ENCODE peak calls at places on chromosomes 5 and 9, in four cellular contexts. One of them, this sample, is unnamed.

GRCh38 chr5:2009986-2010914 is 127.5 kb upstream of the IRX4 start:
- DNase-seq in GM12878: no peak
- DNase-seq in H1: peak; percentile 32
- DNase-seq in HepG2: no peak
- DNase-seq in this sample: no peak

GRCh38 chr5:3590253-3590966 is 5.2 kb upstream of the IRX1 start:
- DNase-seq in GM12878: no peak
- DNase-seq in H1: peak; percentile 57
- DNase-seq in HepG2: no peak
- DNase-seq in this sample: no peak

GRCh38 chr5:147567917-147568598 is 58.2 kb upstream of the DPYSL3 start:
- DNase-seq in GM12878: no peak
- DNase-seq in H1: no peak
- DNase-seq in HepG2: no peak
- DNase-seq in this sample: no peak

GRCh38 chr5:142587354-142587965 is 98.4 kb downstream of the FGF1 start:
- DNase-seq in GM12878: no peak
- DNase-seq in H1: peak; percentile 65
- DNase-seq in HepG2: peak; percentile 15
- DNase-seq in this sample: peak; percentile 39

GRCh38 chr9:121748727-121749546 is 97.5 kb downstream of the DAB2IP start:
- DNase-seq in GM12878: no peak
- DNase-seq in H1: no peak
- DNase-seq in HepG2: peak; percentile 26
- DNase-seq in this sample: no peak

GRCh38 chr9:77764894-77765780 is 117.0 kb upstream of the GNA14 start:
- DNase-seq in GM12878: no peak
- DNase-seq in H1: no peak
- DNase-seq in HepG2: peak; percentile 50
- DNase-seq in this sample: peak; percentile 13

GRCh38 chr9:27528278-27528885 is 1.2 kb downstream of the MOB3B start:
- DNase-seq in GM12878: no peak
- DNase-seq in H1: peak; percentile 82
- DNase-seq in HepG2: no peak
- DNase-seq in this sample: peak; percentile 64

GRCh38 chr5:1975406-1975715 is 92.6 kb upstream of the IRX4 start:
- DNase-seq in GM12878: no peak
- DNase-seq in H1: no peak
- DNase-seq in HepG2: no peak
- DNase-seq in this sample: no peak

GRCh38 chr9:131530546-131530929 is 525 bp downstream of the UCK1 start:
- DNase-seq in GM12878: no peak
- DNase-seq in H1: peak; percentile 68
- DNase-seq in HepG2: peak; percentile 24
- DNase-seq in this sample: peak; percentile 66

GRCh38 chr9:99432075-99432474 is 210.0 kb downstream of the SEC61B start:
- DNase-seq in GM12878: no peak
- DNase-seq in H1: no peak
- DNase-seq in HepG2: no peak
- DNase-seq in this sample: no peak

GRCh38 chr9:99437145-99437544 is 215.1 kb downstream of the SEC61B start:
- DNase-seq in GM12878: no peak
- DNase-seq in H1: no peak
- DNase-seq in HepG2: no peak
- DNase-seq in this sample: no peak

GRCh38 chr9:99433095-99433494 is 211.0 kb downstream of the SEC61B start:
- DNase-seq in GM12878: no peak
- DNase-seq in H1: no peak
- DNase-seq in HepG2: peak; percentile 15
- DNase-seq in this sample: no peak

GRCh38 chr9:99433555-99433954 is 211.5 kb downstream of the SEC61B start:
- DNase-seq in GM12878: peak; percentile 49
- DNase-seq in H1: no peak
- DNase-seq in HepG2: peak; percentile 53
- DNase-seq in this sample: peak; percentile 23

GRCh38 chr9:99436636-99437035 is 214.6 kb downstream of the SEC61B start:
- DNase-seq in GM12878: no peak
- DNase-seq in H1: no peak
- DNase-seq in HepG2: no peak
- DNase-seq in this sample: no peak
- TF ChIP-seq SUZ12 in GM12878: no peak
- TF ChIP-seq SUZ12 in H1: no peak
- TF ChIP-seq SUZ12 in HepG2: no peak
- TF ChIP-seq SUZ12 in this sample: no peak

DNA sequence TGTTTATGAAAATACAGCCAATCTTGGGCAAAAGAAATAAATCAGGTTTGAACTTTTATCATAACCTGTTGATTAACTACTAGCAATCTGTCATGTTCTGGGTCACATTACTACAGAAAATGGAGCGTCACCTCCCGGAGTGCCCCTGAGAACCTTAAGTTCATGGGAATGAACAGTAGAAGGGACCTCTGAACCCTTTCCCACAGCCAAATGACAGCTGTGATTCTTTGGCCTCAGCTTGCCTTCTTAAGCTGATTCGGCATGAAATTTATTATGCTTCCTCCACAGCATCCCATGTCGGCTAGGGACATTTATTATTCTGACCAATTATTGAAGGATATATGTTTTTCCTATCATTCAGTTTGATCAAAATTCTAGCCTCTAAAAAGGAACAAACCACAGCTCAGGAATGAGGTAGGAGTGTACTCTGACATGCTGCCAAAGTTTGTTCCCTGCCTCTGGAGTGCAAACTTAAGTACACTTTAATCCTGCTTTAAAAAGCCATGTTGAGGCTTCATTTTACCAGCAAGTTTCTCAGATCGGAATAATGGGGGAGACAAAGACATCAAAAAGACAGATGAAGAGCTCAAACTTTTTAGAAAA is 440.6 kb downstream of the CETN3 start:
- DNase-seq in GM12878: no peak
- DNase-seq in H1: no peak
- DNase-seq in HepG2: no peak
- DNase-seq in this sample: no peak
- TF ChIP-seq SP1 in GM12878: no peak
- TF ChIP-seq SP1 in H1: no peak
- TF ChIP-seq SP1 in HepG2: no peak
- TF ChIP-seq SP1 in this sample: no peak

GRCh38 chr5:180340856-180341255 is 12.3 kb downstream of the GFPT2 start:
- DNase-seq in GM12878: no peak
- DNase-seq in H1: no peak
- DNase-seq in HepG2: no peak
- DNase-seq in this sample: no peak
- TF ChIP-seq SUZ12 in GM12878: no peak
- TF ChIP-seq SUZ12 in H1: no peak
- TF ChIP-seq SUZ12 in HepG2: no peak
- TF ChIP-seq SUZ12 in this sample: no peak

DNA sequence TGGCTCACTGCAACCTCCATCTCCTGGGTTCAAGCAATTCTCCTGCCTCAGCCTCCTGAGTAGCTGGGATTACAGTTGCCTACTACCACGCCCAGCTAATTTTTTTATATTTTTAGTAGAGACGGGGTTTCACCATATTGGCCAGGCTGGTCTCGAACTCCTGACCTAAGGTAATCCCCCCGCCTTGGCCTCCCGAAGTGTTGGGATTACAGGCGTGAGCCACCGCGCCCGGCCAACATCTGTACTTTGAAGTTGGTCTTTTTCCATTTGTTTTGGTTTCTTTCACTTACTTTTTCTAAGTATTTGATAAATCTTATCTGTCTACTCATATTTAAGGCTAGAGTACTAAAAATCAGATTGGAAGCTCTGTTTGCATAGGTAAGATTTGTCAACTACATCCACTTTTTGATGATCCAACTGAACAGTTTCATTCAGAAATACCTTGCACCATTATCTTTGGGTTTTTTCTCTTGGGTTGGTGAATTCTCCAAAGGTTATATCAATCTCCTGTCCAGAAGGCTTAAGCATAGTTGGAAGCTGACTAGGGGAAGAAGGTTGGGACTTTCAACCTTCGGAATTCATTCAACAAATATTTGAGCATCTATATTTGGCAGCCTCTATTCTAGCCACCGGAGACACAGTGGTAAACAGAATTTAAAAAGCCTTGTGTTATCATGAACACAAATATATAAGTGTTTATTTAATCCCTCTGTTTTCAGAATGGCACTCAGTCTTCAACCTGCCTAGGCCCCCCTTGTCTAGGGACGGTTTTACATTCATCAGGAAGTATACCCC is 489.1 kb downstream of the RAB3C start:
- DNase-seq in GM12878: no peak
- DNase-seq in H1: no peak
- DNase-seq in HepG2: peak; percentile 78
- DNase-seq in this sample: no peak
- TF ChIP-seq SP1 in GM12878: no peak
- TF ChIP-seq SP1 in H1: no peak
- TF ChIP-seq SP1 in HepG2: no peak
- TF ChIP-seq SP1 in this sample: no peak

GRCh38 chr9:133520121-133520835 is 4.5 kb downstream of the MYMK start:
- DNase-seq in GM12878: no peak
- DNase-seq in H1: no peak
- DNase-seq in HepG2: no peak
- DNase-seq in this sample: no peak
- TF ChIP-seq SUZ12 in GM12878: no peak
- TF ChIP-seq SUZ12 in H1: no peak
- TF ChIP-seq SUZ12 in HepG2: no peak
- TF ChIP-seq SUZ12 in this sample: no peak